ENCODE peak calls at places on chromosomes 4 and X, in eight cellular contexts. One of them, this sample, is unnamed.

GRCh38 chr4:25439913-25440477 is 62.9 kb downstream of the ANAPC4 start:
- DNase-seq in left ventricle myocardium inferior: no peak
- DNase-seq in body of pancreas: peak; percentile 75
- DNase-seq in cardiac muscle cell: peak; percentile 72
- DNase-seq in CD8-positive, alpha-beta T cell: peak; percentile 21
- DNase-seq in upper lobe of left lung: no peak
- DNase-seq in lower lobe of right lung: no peak
- DNase-seq in BE2C: peak; percentile 65
- DNase-seq in this sample: peak; percentile 54

GRCh38 chrX:149248073-149248625 is 257.0 kb downstream of the IDS start:
- DNase-seq in upper lobe of left lung: no peak
- DNase-seq in body of pancreas: no peak
- DNase-seq in lower lobe of right lung: no peak
- DNase-seq in cardiac muscle cell: no peak
- DNase-seq in left ventricle myocardium inferior: no peak
- DNase-seq in CD8-positive, alpha-beta T cell: no peak
- DNase-seq in BE2C: no peak
- DNase-seq in this sample: no peak

GRCh38 chrX:78769356-78769755 is 21.8 kb downstream of the LPAR4 start:
- DNase-seq in BE2C: no peak
- DNase-seq in upper lobe of left lung: no peak
- DNase-seq in cardiac muscle cell: no peak
- DNase-seq in lower lobe of right lung: no peak
- DNase-seq in body of pancreas: no peak
- DNase-seq in left ventricle myocardium inferior: no peak
- DNase-seq in CD8-positive, alpha-beta T cell: no peak
- DNase-seq in this sample: no peak

GRCh38 chr4:100880012-100880411 is 362.2 kb upstream of the EMCN start:
- DNase-seq in body of pancreas: no peak
- DNase-seq in upper lobe of left lung: no peak
- DNase-seq in CD8-positive, alpha-beta T cell: no peak
- DNase-seq in BE2C: no peak
- DNase-seq in cardiac muscle cell: peak; percentile 7
- DNase-seq in left ventricle myocardium inferior: no peak
- DNase-seq in lower lobe of right lung: no peak
- DNase-seq in this sample: no peak

GRCh38 chr4:110224812-110225211 is 26.4 kb upstream of the ELOVL6 start:
- DNase-seq in left ventricle myocardium inferior: no peak
- DNase-seq in CD8-positive, alpha-beta T cell: no peak
- DNase-seq in body of pancreas: no peak
- DNase-seq in cardiac muscle cell: no peak
- DNase-seq in lower lobe of right lung: no peak
- DNase-seq in upper lobe of left lung: no peak
- DNase-seq in BE2C: no peak
- DNase-seq in this sample: no peak

GRCh38 chr4:31295081-31295480 is 574.9 kb downstream of the PCDH7 start:
- DNase-seq in lower lobe of right lung: no peak
- DNase-seq in BE2C: peak; percentile 24
- DNase-seq in CD8-positive, alpha-beta T cell: no peak
- DNase-seq in body of pancreas: no peak
- DNase-seq in upper lobe of left lung: no peak
- DNase-seq in left ventricle myocardium inferior: no peak
- DNase-seq in cardiac muscle cell: no peak
- DNase-seq in this sample: no peak

GRCh38 chr4:112951362-112951962 is 98.0 kb upstream of the ANK2 start:
- DNase-seq in left ventricle myocardium inferior: no peak
- DNase-seq in cardiac muscle cell: peak; percentile 7
- DNase-seq in CD8-positive, alpha-beta T cell: no peak
- DNase-seq in upper lobe of left lung: no peak
- DNase-seq in body of pancreas: no peak
- DNase-seq in lower lobe of right lung: no peak
- DNase-seq in BE2C: no peak
- DNase-seq in this sample: no peak

GRCh38 chrX:131067846-131068745 is 9.9 kb downstream of the ARHGAP36 start:
- DNase-seq in cardiac muscle cell: no peak
- DNase-seq in body of pancreas: no peak
- DNase-seq in BE2C: peak; percentile 49
- DNase-seq in lower lobe of right lung: no peak
- DNase-seq in CD8-positive, alpha-beta T cell: no peak
- DNase-seq in left ventricle myocardium inferior: no peak
- DNase-seq in upper lobe of left lung: no peak
- DNase-seq in this sample: no peak

GRCh38 chr4:78369691-78370090 is 181.9 kb upstream of the ANXA3 start:
- DNase-seq in cardiac muscle cell: no peak
- DNase-seq in body of pancreas: peak; percentile 8
- DNase-seq in left ventricle myocardium inferior: no peak
- DNase-seq in BE2C: no peak
- DNase-seq in lower lobe of right lung: no peak
- DNase-seq in upper lobe of left lung: no peak
- DNase-seq in CD8-positive, alpha-beta T cell: no peak
- DNase-seq in this sample: no peak

GRCh38 chrX:23503835-23504539 is 163.3 kb upstream of the PRDX4 start:
- DNase-seq in body of pancreas: peak; percentile 93
- DNase-seq in CD8-positive, alpha-beta T cell: no peak
- DNase-seq in lower lobe of right lung: peak; percentile 70
- DNase-seq in upper lobe of left lung: no peak
- DNase-seq in BE2C: peak; percentile 65
- DNase-seq in left ventricle myocardium inferior: peak; percentile 68
- DNase-seq in cardiac muscle cell: peak; percentile 57
- DNase-seq in this sample: peak; percentile 66

GRCh38 chr4:81491943-81492342 is 20.2 kb upstream of the RASGEF1B start:
- DNase-seq in body of pancreas: no peak
- DNase-seq in left ventricle myocardium inferior: no peak
- DNase-seq in cardiac muscle cell: no peak
- DNase-seq in CD8-positive, alpha-beta T cell: no peak
- DNase-seq in upper lobe of left lung: no peak
- DNase-seq in lower lobe of right lung: no peak
- DNase-seq in BE2C: no peak
- DNase-seq in this sample: no peak

GRCh38 chr4:118226611-118227010 is 126.2 kb downstream of the PRSS12 start:
- DNase-seq in CD8-positive, alpha-beta T cell: no peak
- DNase-seq in left ventricle myocardium inferior: no peak
- DNase-seq in body of pancreas: no peak
- DNase-seq in BE2C: no peak
- DNase-seq in cardiac muscle cell: no peak
- DNase-seq in upper lobe of left lung: no peak
- DNase-seq in lower lobe of right lung: no peak
- DNase-seq in this sample: no peak

GRCh38 chr4:182770969-182771330 is 146.2 kb downstream of the DCTD start:
- DNase-seq in body of pancreas: no peak
- DNase-seq in cardiac muscle cell: peak; percentile 58
- DNase-seq in lower lobe of right lung: no peak
- DNase-seq in CD8-positive, alpha-beta T cell: no peak
- DNase-seq in upper lobe of left lung: no peak
- DNase-seq in BE2C: no peak
- DNase-seq in left ventricle myocardium inferior: no peak
- DNase-seq in this sample: no peak

GRCh38 chrX:16718824-16719333 is 533 bp upstream of the SYAP1 start:
- DNase-seq in BE2C: no peak
- DNase-seq in left ventricle myocardium inferior: no peak
- DNase-seq in lower lobe of right lung: no peak
- DNase-seq in CD8-positive, alpha-beta T cell: no peak
- DNase-seq in body of pancreas: no peak
- DNase-seq in upper lobe of left lung: no peak
- DNase-seq in cardiac muscle cell: no peak
- DNase-seq in this sample: no peak

GRCh38 chr4:187602339-187603092 is 393.1 kb upstream of the ZFP42 start:
- DNase-seq in upper lobe of left lung: no peak
- DNase-seq in cardiac muscle cell: no peak
- DNase-seq in CD8-positive, alpha-beta T cell: no peak
- DNase-seq in left ventricle myocardium inferior: no peak
- DNase-seq in body of pancreas: no peak
- DNase-seq in BE2C: no peak
- DNase-seq in lower lobe of right lung: no peak
- DNase-seq in this sample: no peak

GRCh38 chrX:94400488-94400887 is 726.5 kb downstream of the FAM133A start:
- DNase-seq in cardiac muscle cell: no peak
- DNase-seq in lower lobe of right lung: no peak
- DNase-seq in left ventricle myocardium inferior: no peak
- DNase-seq in body of pancreas: no peak
- DNase-seq in upper lobe of left lung: no peak
- DNase-seq in BE2C: no peak
- DNase-seq in CD8-positive, alpha-beta T cell: no peak
- DNase-seq in this sample: peak; percentile 18

GRCh38 chr4:168318266-168318895 is at the start of gene DDX60:
- DNase-seq in lower lobe of right lung: peak; percentile 85
- DNase-seq in body of pancreas: peak; percentile 90
- DNase-seq in left ventricle myocardium inferior: peak; percentile 74
- DNase-seq in BE2C: peak; percentile 69
- DNase-seq in cardiac muscle cell: peak; percentile 64
- DNase-seq in upper lobe of left lung: peak; percentile 93
- DNase-seq in CD8-positive, alpha-beta T cell: peak; percentile 72
- DNase-seq in this sample: peak; percentile 83

GRCh38 chr4:37934609-37935008 is 25.6 kb upstream of the PTTG2 start:
- DNase-seq in CD8-positive, alpha-beta T cell: no peak
- DNase-seq in cardiac muscle cell: no peak
- DNase-seq in left ventricle myocardium inferior: no peak
- DNase-seq in body of pancreas: no peak
- DNase-seq in upper lobe of left lung: no peak
- DNase-seq in lower lobe of right lung: no peak
- DNase-seq in BE2C: no peak
- DNase-seq in this sample: no peak

GRCh38 chr4:37934096-37934495 is 26.1 kb upstream of the PTTG2 start:
- DNase-seq in BE2C: no peak
- DNase-seq in lower lobe of right lung: no peak
- DNase-seq in upper lobe of left lung: no peak
- DNase-seq in left ventricle myocardium inferior: no peak
- DNase-seq in body of pancreas: no peak
- DNase-seq in cardiac muscle cell: no peak
- DNase-seq in CD8-positive, alpha-beta T cell: no peak
- DNase-seq in this sample: no peak

GRCh38 chr4:37938208-37938607 is 22.0 kb upstream of the PTTG2 start:
- DNase-seq in CD8-positive, alpha-beta T cell: no peak
- DNase-seq in body of pancreas: no peak
- DNase-seq in upper lobe of left lung: no peak
- DNase-seq in left ventricle myocardium inferior: no peak
- DNase-seq in cardiac muscle cell: no peak
- DNase-seq in lower lobe of right lung: no peak
- DNase-seq in BE2C: no peak
- DNase-seq in this sample: no peak

GRCh38 chr4:37936889-37937498 is 23.2 kb upstream of the PTTG2 start:
- DNase-seq in upper lobe of left lung: no peak
- DNase-seq in body of pancreas: no peak
- DNase-seq in cardiac muscle cell: no peak
- DNase-seq in left ventricle myocardium inferior: peak; percentile 57
- DNase-seq in BE2C: no peak
- DNase-seq in lower lobe of right lung: no peak
- DNase-seq in CD8-positive, alpha-beta T cell: no peak
- DNase-seq in this sample: peak; percentile 53

DNA sequence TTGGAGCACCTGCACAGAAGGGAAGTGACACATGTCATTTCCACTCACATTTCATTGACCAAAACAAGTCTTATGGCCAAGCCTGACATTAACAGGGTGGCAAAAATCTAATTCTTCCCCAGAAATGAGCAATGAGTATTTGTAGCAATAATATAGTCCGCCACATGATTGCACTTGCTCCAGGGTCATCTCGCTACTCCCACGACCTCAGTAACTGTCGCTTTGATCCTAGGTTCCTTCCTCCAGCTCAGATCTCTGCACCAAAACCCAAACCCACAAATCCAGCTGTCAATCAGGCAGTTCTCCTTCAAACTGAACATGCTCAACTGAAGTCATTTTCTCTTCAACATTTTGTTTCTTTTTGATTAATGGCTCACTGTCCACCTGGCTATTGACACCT is 25.2 kb upstream of the PTTG2 start:
- DNase-seq in cardiac muscle cell: no peak
- DNase-seq in upper lobe of left lung: no peak
- DNase-seq in lower lobe of right lung: no peak
- DNase-seq in CD8-positive, alpha-beta T cell: no peak
- DNase-seq in body of pancreas: no peak
- DNase-seq in BE2C: no peak
- DNase-seq in left ventricle myocardium inferior: no peak
- DNase-seq in this sample: no peak
- H3K4me1 ChIP-seq in cardiac muscle cell: peaks cover 3% of the 10 kb centered on the region
- H3K4me1 ChIP-seq in upper lobe of left lung: no peaks in the 10 kb centered on the region
- H3K4me1 ChIP-seq in lower lobe of right lung: no peaks in the 10 kb centered on the region
- H3K4me1 ChIP-seq in CD8-positive, alpha-beta T cell: no peaks in the 10 kb centered on the region
- H3K4me1 ChIP-seq in body of pancreas: no peaks in the 10 kb centered on the region
- H3K4me1 ChIP-seq in BE2C: no peaks in the 10 kb centered on the region
- H3K4me1 ChIP-seq in left ventricle myocardium inferior: peaks cover 62% of the 10 kb centered on the region
- H3K4me1 ChIP-seq in this sample: peaks cover 4% of the 10 kb centered on the region

GRCh38 chr4:1870328-1870577 is 940 bp upstream of the NSD2 start:
- DNase-seq in CD8-positive, alpha-beta T cell: peak; percentile 80
- DNase-seq in BE2C: peak; percentile 84
- DNase-seq in lower lobe of right lung: peak; percentile 94
- DNase-seq in cardiac muscle cell: peak; percentile 89
- DNase-seq in left ventricle myocardium inferior: peak; percentile 89
- DNase-seq in body of pancreas: peak; percentile 95
- DNase-seq in upper lobe of left lung: peak; percentile 96
- DNase-seq in this sample: peak; percentile 90
- H3K4me3 ChIP-seq in CD8-positive, alpha-beta T cell: peak overlapping the region; percentile 98
- H3K4me3 ChIP-seq in BE2C: peak overlapping the region; percentile 60
- H3K4me3 ChIP-seq in lower lobe of right lung: peak overlapping the region; percentile 82
- H3K4me3 ChIP-seq in cardiac muscle cell: peak overlapping the region; percentile 59
- H3K4me3 ChIP-seq in left ventricle myocardium inferior: peak overlapping the region; percentile 97
- H3K4me3 ChIP-seq in body of pancreas: peak overlapping the region; percentile 70
- H3K4me3 ChIP-seq in upper lobe of left lung: peak overlapping the region; percentile 91
- H3K4me3 ChIP-seq in this sample: peak overlapping the region; percentile 76

DNA sequence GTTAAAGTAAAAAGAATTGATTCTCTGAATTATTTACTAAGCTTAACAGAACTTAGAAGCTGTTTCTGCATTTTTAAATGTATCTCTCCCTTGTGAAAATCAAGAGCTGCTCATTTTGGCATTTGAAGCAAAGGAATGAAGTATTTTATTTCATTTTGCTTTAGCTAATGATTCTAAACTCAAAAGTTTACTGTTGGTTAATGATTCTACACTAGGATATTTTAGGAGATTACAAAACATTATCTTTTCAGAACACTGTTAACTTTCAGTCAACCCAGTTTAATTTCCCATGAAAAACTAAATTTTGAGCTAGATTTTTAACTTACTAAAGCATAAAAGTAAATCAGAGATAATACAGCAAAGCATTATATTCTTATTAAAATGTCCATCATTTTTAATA is 355.2 kb upstream of the CXorf51B start:
- DNase-seq in BE2C: no peak
- DNase-seq in body of pancreas: no peak
- DNase-seq in left ventricle myocardium inferior: no peak
- DNase-seq in cardiac muscle cell: no peak
- DNase-seq in upper lobe of left lung: no peak
- DNase-seq in CD8-positive, alpha-beta T cell: no peak
- DNase-seq in lower lobe of right lung: no peak
- DNase-seq in this sample: no peak
- H3K9me3 ChIP-seq in BE2C: no peaks in the 10 kb centered on the region
- H3K9me3 ChIP-seq in body of pancreas: no peaks in the 10 kb centered on the region
- H3K9me3 ChIP-seq in left ventricle myocardium inferior: no peaks in the 10 kb centered on the region
- H3K9me3 ChIP-seq in cardiac muscle cell: no peaks in the 10 kb centered on the region
- H3K9me3 ChIP-seq in upper lobe of left lung: no peaks in the 10 kb centered on the region
- H3K9me3 ChIP-seq in CD8-positive, alpha-beta T cell: no peaks in the 10 kb centered on the region
- H3K9me3 ChIP-seq in lower lobe of right lung: no peaks in the 10 kb centered on the region
- H3K9me3 ChIP-seq in this sample: no peaks in the 10 kb centered on the region

DNA sequence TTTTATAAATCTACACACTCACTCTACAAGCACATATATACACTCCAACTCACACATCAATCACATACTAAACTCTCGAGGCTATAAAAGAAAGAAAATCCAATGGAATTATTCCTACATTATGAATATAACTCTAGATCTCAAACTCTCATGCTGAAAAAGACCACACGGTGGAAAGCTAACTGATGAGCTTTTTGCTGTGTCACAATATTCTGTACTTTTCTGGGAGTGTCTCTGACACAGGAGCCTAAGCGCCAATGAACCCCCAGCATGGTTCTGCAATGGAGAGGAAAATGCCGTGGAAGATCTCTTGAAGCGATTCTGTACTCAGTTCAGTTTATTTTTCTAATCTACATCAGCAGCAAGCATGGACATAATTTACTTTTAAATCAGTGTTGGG is 124.2 kb upstream of the ETNPPL start:
- DNase-seq in left ventricle myocardium inferior: no peak
- DNase-seq in CD8-positive, alpha-beta T cell: no peak
- DNase-seq in upper lobe of left lung: no peak
- DNase-seq in lower lobe of right lung: no peak
- DNase-seq in cardiac muscle cell: no peak
- DNase-seq in body of pancreas: no peak
- DNase-seq in BE2C: no peak
- DNase-seq in this sample: no peak
- H3K4me1 ChIP-seq in left ventricle myocardium inferior: no peaks in the 10 kb centered on the region
- H3K4me1 ChIP-seq in CD8-positive, alpha-beta T cell: no peaks in the 10 kb centered on the region
- H3K4me1 ChIP-seq in upper lobe of left lung: no peaks in the 10 kb centered on the region
- H3K4me1 ChIP-seq in lower lobe of right lung: no peaks in the 10 kb centered on the region
- H3K4me1 ChIP-seq in cardiac muscle cell: peaks cover 1% of the 10 kb centered on the region
- H3K4me1 ChIP-seq in body of pancreas: no peaks in the 10 kb centered on the region
- H3K4me1 ChIP-seq in BE2C: no peaks in the 10 kb centered on the region
- H3K4me1 ChIP-seq in this sample: no peaks in the 10 kb centered on the region